ENCODE peak calls at places on chromosomes 6 and 20, in six cellular contexts. One of them, this sample, is unnamed.

GRCh38 chr20:58647162-58647813 is 3.8 kb upstream of the STX16 start:
- DNase-seq in AG09309: no peak
- DNase-seq in fibroblast of lung: no peak
- DNase-seq in EH: no peak
- DNase-seq in activated T-helper 1 cell treated with anti-CD3 and anti-CD28 coated beads, Interleukin-2, amount 50 U/mL, for 16 hours: no peak
- DNase-seq in MCF 10A: no peak
- DNase-seq in this sample: no peak

GRCh38 chr20:22578221-22579118 is 5.9 kb downstream of the FOXA2 start:
- DNase-seq in fibroblast of lung: no peak
- DNase-seq in AG09309: no peak
- DNase-seq in activated T-helper 1 cell treated with anti-CD3 and anti-CD28 coated beads, Interleukin-2, amount 50 U/mL, for 16 hours: no peak
- DNase-seq in EH: no peak
- DNase-seq in MCF 10A: no peak
- DNase-seq in this sample: no peak

GRCh38 chr6:43856005-43856765 is 86.2 kb downstream of the VEGFA start:
- DNase-seq in activated T-helper 1 cell treated with anti-CD3 and anti-CD28 coated beads, Interleukin-2, amount 50 U/mL, for 16 hours: no peak
- DNase-seq in AG09309: no peak
- DNase-seq in fibroblast of lung: peak
- DNase-seq in MCF 10A: peak
- DNase-seq in EH: peak
- DNase-seq in this sample: no peak

GRCh38 chr6:74018825-74019224 is 322.8 kb downstream of the CD109 start:
- DNase-seq in EH: peak
- DNase-seq in activated T-helper 1 cell treated with anti-CD3 and anti-CD28 coated beads, Interleukin-2, amount 50 U/mL, for 16 hours: no peak
- DNase-seq in fibroblast of lung: no peak
- DNase-seq in MCF 10A: no peak
- DNase-seq in AG09309: no peak
- DNase-seq in this sample: no peak

GRCh38 chr20:47269309-47270165 is 87.0 kb downstream of the ZMYND8 start:
- DNase-seq in fibroblast of lung: no peak
- DNase-seq in activated T-helper 1 cell treated with anti-CD3 and anti-CD28 coated beads, Interleukin-2, amount 50 U/mL, for 16 hours: no peak
- DNase-seq in MCF 10A: peak
- DNase-seq in EH: no peak
- DNase-seq in AG09309: no peak
- DNase-seq in this sample: no peak

GRCh38 chr6:147214248-147215227 is 10.3 kb downstream of the STXBP5 start:
- DNase-seq in activated T-helper 1 cell treated with anti-CD3 and anti-CD28 coated beads, Interleukin-2, amount 50 U/mL, for 16 hours: no peak
- DNase-seq in MCF 10A: no peak
- DNase-seq in fibroblast of lung: no peak
- DNase-seq in AG09309: no peak
- DNase-seq in EH: no peak
- DNase-seq in this sample: no peak

GRCh38 chr6:45256697-45257695 is 71.1 kb upstream of the RUNX2 start:
- DNase-seq in EH: peak
- DNase-seq in fibroblast of lung: no peak
- DNase-seq in AG09309: no peak
- DNase-seq in MCF 10A: no peak
- DNase-seq in activated T-helper 1 cell treated with anti-CD3 and anti-CD28 coated beads, Interleukin-2, amount 50 U/mL, for 16 hours: no peak
- DNase-seq in this sample: no peak

GRCh38 chr6:88238065-88238464 is 71.9 kb upstream of the CNR1 start:
- DNase-seq in fibroblast of lung: peak
- DNase-seq in MCF 10A: peak
- DNase-seq in activated T-helper 1 cell treated with anti-CD3 and anti-CD28 coated beads, Interleukin-2, amount 50 U/mL, for 16 hours: no peak
- DNase-seq in AG09309: no peak
- DNase-seq in EH: peak
- DNase-seq in this sample: no peak